ENCODE peak calls at places on chromosomes 3 and 15, in six cellular contexts. I, A, K, D, O and F are unnamed samples.

GRCh38 chr15:32029409-32029861 is 880 bp upstream of the CHRNA7 start:
- DNase-seq in I (no peak), A (peak), D (no peak), O (no peak), K (no peak), F (peak)

GRCh38 chr15:45863881-45864580 is 229.2 kb downstream of the SQOR start:
- DNase-seq in O (no peak), A (no peak), I (no peak), D (no peak), K (no peak), F (no peak)

GRCh38 chr3:56988874-56989433 is 71.5 kb upstream of the SPATA12 start:
- DNase-seq in K (peak), D (no peak), A (peak), O (peak), I (peak), F (peak)

GRCh38 chr15:91909574-91909973 is 56.1 kb downstream of the SLCO3A1 start:
- DNase-seq in O (no peak), A (no peak), I (no peak), K (no peak), D (no peak), F (no peak)

GRCh38 chr3:71581451-71581980 is 2.0 kb downstream of the FOXP1 start:
- DNase-seq in O (no peak), I (peak), K (no peak), A (peak), D (no peak), F (peak)

GRCh38 chr3:63064216-63064755 is 189.1 kb upstream of the CADPS start:
- DNase-seq in I (no peak), O (no peak), K (no peak), D (no peak), A (no peak), F (no peak)

GRCh38 chr15:41284425-41285177 is 47.8 kb downstream of the OIP5 start:
- DNase-seq in D (peak), A (peak), K (no peak), I (no peak), O (peak), F (no peak)

GRCh38 chr3:177599331-177599730 is 402.0 kb upstream of the TBL1XR1 start:
- DNase-seq in D (no peak), A (no peak), K (no peak), O (no peak), I (no peak), F (no peak)

GRCh38 chr15:33089878-33090757 is 104.4 kb downstream of the FMN1 start:
- DNase-seq in D (no peak), K (no peak), A (no peak), I (no peak), O (no peak), F (no peak)

GRCh38 chr15:67077641-67078215 is 12.3 kb downstream of the SMAD3 start:
- DNase-seq in I (no peak), A (no peak), D (no peak), K (no peak), O (no peak), F (no peak)

GRCh38 chr15:82624438-82624837 is 22.7 kb downstream of the CPEB1 start:
- DNase-seq in O (no peak), A (no peak), I (no peak), K (no peak), D (no peak), F (no peak)

GRCh38 chr3:153768559-153769469 is 352.4 kb upstream of the ARHGEF26 start:
- DNase-seq in I (peak), O (peak), D (peak), A (peak), K (peak), F (peak)

GRCh38 chr3:118618247-118619040 is 416.2 kb downstream of the IGSF11 start:
- DNase-seq in K (no peak), A (no peak), D (no peak), O (no peak), I (no peak), F (no peak)

GRCh38 chr15:69462030-69462492 is 9.4 kb downstream of the RPLP1 start:
- DNase-seq in O (no peak), D (no peak), K (no peak), A (peak), I (no peak), F (peak)

GRCh38 chr15:85623648-85624047 is 171.1 kb downstream of the KLHL25 start:
- DNase-seq in A (no peak), K (no peak), I (no peak), D (no peak), O (no peak), F (no peak)

GRCh38 chr15:82849556-82850241 is 40.3 kb downstream of the WHAMM start:
- DNase-seq in O (peak), I (peak), D (peak), K (peak), A (peak), F (peak)

GRCh38 chr3:129278970-129279906 is 568 bp downstream of the HMCES start:
- DNase-seq in O (peak), A (peak), D (peak), K (peak), I (peak), F (peak)

GRCh38 chr15:94674251-94674650 is 442.9 kb downstream of the MCTP2 start:
- DNase-seq in O (no peak), D (no peak), K (no peak), I (no peak), A (no peak), F (no peak)

GRCh38 chr3:32249184-32249782 is 10.8 kb downstream of the CMTM8 start:
- DNase-seq in K (peak), D (no peak), O (no peak), A (no peak), I (no peak), F (no peak)
- TF ChIP-seq JUND in K (peak), D (no peak), O (no peak), A (peak), I (no peak), F (no peak)

GRCh38 chr3:172259191-172259590 is 189.1 kb downstream of the GHSR start:
- DNase-seq in I (no peak), A (no peak), D (no peak), O (no peak), K (no peak), F (no peak)

GRCh38 chr3:172260381-172260780 is 187.9 kb downstream of the GHSR start:
- DNase-seq in D (no peak), O (no peak), I (no peak), K (no peak), A (no peak), F (no peak)

GRCh38 chr3:172258616-172259015 is 189.6 kb downstream of the GHSR start:
- DNase-seq in K (no peak), O (no peak), A (no peak), I (no peak), D (no peak), F (no peak)

GRCh38 chr3:172259726-172260248 is 188.5 kb downstream of the GHSR start:
- DNase-seq in O (no peak), D (no peak), A (no peak), K (no peak), I (no peak), F (no peak)

DNA sequence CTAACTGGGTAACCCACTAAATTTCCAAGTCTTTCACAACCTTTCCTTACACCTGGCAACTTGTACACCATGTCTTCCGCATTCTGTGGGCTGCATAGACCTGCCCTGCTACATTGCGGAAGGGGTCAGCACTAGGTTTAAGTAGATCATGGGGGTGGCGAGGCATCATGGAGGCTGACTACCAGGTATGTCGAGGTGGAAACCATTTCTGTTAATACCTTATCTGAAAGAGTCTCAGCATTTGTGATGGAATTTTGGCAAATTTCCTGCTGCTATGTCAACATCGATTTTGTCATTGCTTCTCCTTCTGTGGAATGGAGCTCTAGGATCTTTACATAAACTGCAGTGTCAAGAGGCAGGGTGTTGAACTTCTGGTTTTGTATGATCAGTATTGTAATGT is 187.2 kb downstream of the GHSR start:
- DNase-seq in A (no peak), O (no peak), I (no peak), K (no peak), D (no peak), F (no peak)
- TF ChIP-seq JUND in A (no peak), O (no peak), I (no peak), K (no peak), D (no peak), F (no peak)

GRCh38 chr3:89002166-89002565 is 105.3 kb upstream of the EPHA3 start:
- DNase-seq in A (no peak), D (no peak), I (no peak), K (no peak), O (no peak), F (no peak)
- TF ChIP-seq JUND in A (no peak), D (no peak), I (no peak), K (no peak), O (no peak), F (no peak)

GRCh38 chr3:194138098-194138474 is 2.1 kb downstream of the HES1 start:
- DNase-seq in I (no peak), D (no peak), O (no peak), A (no peak), K (no peak), F (no peak)

GRCh38 chr3:194135806-194136518 is at the start of gene HES1:
- DNase-seq in D (peak), I (peak), A (peak), K (peak), O (peak), F (peak)

GRCh38 chr3:194138732-194139084 is 2.8 kb downstream of the HES1 start:
- DNase-seq in I (no peak), D (no peak), O (no peak), A (no peak), K (no peak), F (no peak)

GRCh38 chr3:194136519-194137313 is 768 bp downstream of the HES1 start:
- DNase-seq in O (peak), D (no peak), K (no peak), A (peak), I (no peak), F (peak)

GRCh38 chr3:194137314-194138097 is 1.6 kb downstream of the HES1 start:
- DNase-seq in D (peak), K (no peak), I (peak), O (peak), A (peak), F (peak)
- TF ChIP-seq JUND in D (no peak), K (no peak), I (no peak), O (no peak), A (no peak), F (no peak)